ENCODE peak calls at places on chromosomes 4 and X, in six cellular contexts. D is A549, C is OCI-LY7, Q is kidney epithelial cell, S is fibroblast of lung, P is AG04449. O is an unnamed sample.

GRCh38 chrX:32778965-32779364 is 432.4 kb downstream of the DMD start:
- DNase-seq in D (no peak), C (no peak), Q (no peak), S (no peak), P (no peak), O (no peak)

GRCh38 chr4:21948347-21949072 is at the start of gene KCNIP4:
- DNase-seq in D (no peak), C (no peak), Q (no peak), S (peak; percentile 46), P (no peak), O (peak; percentile 62)

GRCh38 chr4:43822621-43823020 is 626.0 kb downstream of the KCTD8 start:
- DNase-seq in D (no peak), C (no peak), Q (no peak), S (no peak), P (no peak), O (no peak)

GRCh38 chr4:5988086-5988845 is 30.0 kb downstream of the C4orf50 start:
- DNase-seq in D (no peak), C (no peak), Q (no peak), S (no peak), P (no peak), O (no peak)

GRCh38 chr4:24856586-24856985 is 56.3 kb downstream of the CCDC149 start:
- DNase-seq in D (no peak), C (no peak), Q (no peak), S (peak; percentile 98), P (no peak), O (no peak)

GRCh38 chrX:103779156-103779555 is 2.5 kb downstream of the PLP1 start:
- DNase-seq in D (no peak), C (no peak), Q (no peak), S (peak; percentile 33), P (no peak), O (no peak)

GRCh38 chr4:29051381-29051965 is 1668.7 kb upstream of the PCDH7 start:
- DNase-seq in D (no peak), C (no peak), Q (no peak), S (no peak), P (no peak), O (no peak)

GRCh38 chrX:16785247-16786138 is 773 bp upstream of the TXLNG start:
- DNase-seq in D (no peak), C (peak; percentile 10), Q (no peak), S (no peak), P (no peak), O (peak; percentile 4)

GRCh38 chrX:152637649-152638442 is at the start of gene GABRQ:
- DNase-seq in D (peak; percentile 5), C (no peak), Q (no peak), S (peak; percentile 65), P (no peak), O (peak; percentile 69)

GRCh38 chr4:152149734-152150133 is 386.2 kb downstream of the FBXW7 start:
- DNase-seq in D (no peak), C (no peak), Q (no peak), S (no peak), P (no peak), O (no peak)

GRCh38 chr4:188127157-188127874 is 11.9 kb upstream of the TRIML1 start:
- DNase-seq in D (peak; percentile 44), C (no peak), Q (peak; percentile 87), S (peak; percentile 57), P (peak; percentile 49), O (no peak)

GRCh38 chr4:176400816-176401461 is 81.2 kb downstream of the SPCS3 start:
- DNase-seq in D (no peak), C (no peak), Q (no peak), S (peak; percentile 88), P (peak; percentile 21), O (no peak)

GRCh38 chr4:176927664-176928063 is 134.9 kb upstream of the VEGFC start:
- DNase-seq in D (no peak), C (no peak), Q (no peak), S (peak; percentile 76), P (peak; percentile 67), O (no peak)

GRCh38 chrX:108032944-108033343 is 11.9 kb upstream of the VSIG1 start:
- DNase-seq in D (no peak), C (no peak), Q (no peak), S (no peak), P (no peak), O (no peak)

GRCh38 chrX:42597481-42597880 is 180.5 kb downstream of the PPP1R2C start:
- DNase-seq in D (no peak), C (no peak), Q (no peak), S (no peak), P (no peak), O (no peak)

GRCh38 chr4:147578057-147578476 is 39.1 kb upstream of the TMEM184C start:
- DNase-seq in D (peak; percentile 77), C (no peak), Q (peak; percentile 95), S (peak; percentile 96), P (peak; percentile 84), O (no peak)

GRCh38 chr4:13989496-13989895 is 362.0 kb upstream of the BOD1L1 start:
- DNase-seq in D (no peak), C (no peak), Q (no peak), S (peak; percentile 60), P (no peak), O (no peak)

GRCh38 chr4:64022560-64022959 is 386.7 kb downstream of the TECRL start:
- DNase-seq in D (no peak), C (no peak), Q (no peak), S (no peak), P (no peak), O (no peak)

GRCh38 chrX:155877288-155877687 is 3.9 kb upstream of the VAMP7 start:
- DNase-seq in D (no peak), C (peak; percentile 12), Q (no peak), S (no peak), P (no peak), O (no peak)

GRCh38 chr4:111781611-111782010 is 363.6 kb upstream of the FAM241A start:
- DNase-seq in D (no peak), C (no peak), Q (no peak), S (peak; percentile 7), P (no peak), O (no peak)

GRCh38 chr4:152352645-152353116 is 183.2 kb downstream of the FBXW7 start:
- DNase-seq in D (peak; percentile 8), C (peak; percentile 8), Q (peak; percentile 91), S (peak; percentile 99), P (peak; percentile 94), O (peak; percentile 30)

GRCh38 chr4:55912249-55912648 is 36.5 kb upstream of the CEP135 start:
- DNase-seq in D (no peak), C (no peak), Q (no peak), S (no peak), P (no peak), O (no peak)

GRCh38 chr4:85005865-85006377 is 39.4 kb upstream of the WDFY3 start:
- DNase-seq in D (no peak), C (no peak), Q (peak; percentile 63), S (peak; percentile 86), P (peak; percentile 31), O (no peak)

GRCh38 chrX:80174925-80175574 is 160.5 kb downstream of the TBX22 start:
- DNase-seq in D (no peak), C (no peak), Q (no peak), S (no peak), P (no peak), O (no peak)

GRCh38 chr4:41418444-41418843 is 119.5 kb upstream of the LIMCH1 start:
- DNase-seq in D (no peak), C (no peak), Q (peak; percentile 66), S (peak; percentile 92), P (peak; percentile 9), O (no peak)

GRCh38 chr4:175339100-175339707 is 421.0 kb downstream of the ADAM29 start:
- DNase-seq in D (no peak), C (no peak), Q (no peak), S (peak; percentile 68), P (peak; percentile 14), O (no peak)

GRCh38 chrX:11406109-11406755 is 113.0 kb downstream of the AMELX start:
- DNase-seq in D (no peak), C (no peak), Q (no peak), S (peak; percentile 69), P (peak; percentile 16), O (no peak)

DNA sequence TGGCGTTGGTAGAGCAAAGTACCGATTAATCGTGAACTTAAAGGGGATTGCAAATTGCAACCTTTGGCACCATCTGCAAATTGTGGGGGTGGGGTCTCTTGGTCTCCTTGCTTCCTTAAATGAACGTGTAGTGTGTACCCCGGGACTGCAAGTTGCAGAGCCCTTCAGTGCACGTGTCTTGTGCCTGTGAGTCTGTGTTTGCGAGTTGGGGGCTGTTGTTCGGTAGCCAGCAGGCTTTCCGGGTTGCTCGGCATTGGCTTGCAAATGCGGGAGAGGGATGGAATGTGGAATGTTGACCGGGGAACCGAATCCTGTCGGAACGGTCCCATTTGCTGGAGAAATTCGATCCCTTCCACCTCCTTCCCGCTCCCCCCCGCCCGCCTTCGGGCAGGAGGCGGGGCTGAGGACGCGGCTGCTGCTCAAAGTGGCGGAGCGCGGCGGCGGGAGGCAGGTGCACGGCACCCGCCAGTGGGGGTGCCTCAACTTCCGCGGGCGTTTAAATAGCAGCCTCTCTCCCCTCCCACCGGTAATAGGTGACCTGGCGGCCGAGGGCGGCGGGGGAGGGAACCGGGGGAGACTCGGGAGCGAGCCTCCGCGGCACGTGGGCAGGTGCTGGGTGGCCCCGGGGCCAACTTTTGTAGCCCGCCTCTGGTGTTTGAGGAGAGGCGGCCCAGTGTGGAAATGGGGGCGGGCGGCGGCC is 1.5 kb downstream of the JADE1 start:
- DNase-seq in D (peak; percentile 60), C (peak; percentile 93), Q (no peak), S (peak; percentile 91), P (no peak), O (peak; percentile 79)
- TF ChIP-seq CTCF in D (no peak), C (no peak), Q (no peak), S (no peak), P (no peak), O (no peak)

DNA sequence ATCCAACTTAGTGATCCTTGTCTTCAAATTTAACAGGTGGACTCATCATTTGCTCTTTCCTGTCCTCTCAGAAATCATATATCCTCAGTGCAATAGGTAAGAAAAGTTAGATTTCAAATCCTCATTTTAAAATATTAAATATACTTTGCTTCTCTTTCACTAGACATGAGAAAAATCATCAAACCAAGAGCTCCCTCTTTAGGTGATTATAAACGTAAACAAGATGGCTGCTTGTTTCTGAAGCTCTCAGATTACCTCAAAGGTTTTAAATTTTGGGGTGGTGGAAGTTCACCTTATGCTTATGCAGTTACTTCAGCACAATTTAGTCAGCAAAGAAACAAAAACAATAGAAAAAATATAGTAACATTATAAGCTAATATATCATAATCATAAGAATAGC is 27.3 kb downstream of the CSN3 start:
- DNase-seq in D (no peak), C (no peak), Q (no peak), S (no peak), P (no peak), O (no peak)
- TF ChIP-seq CTCF in D (peak; percentile 11), C (peak; percentile 65), Q (peak; percentile 22), S (no peak), P (no peak), O (no peak)

DNA sequence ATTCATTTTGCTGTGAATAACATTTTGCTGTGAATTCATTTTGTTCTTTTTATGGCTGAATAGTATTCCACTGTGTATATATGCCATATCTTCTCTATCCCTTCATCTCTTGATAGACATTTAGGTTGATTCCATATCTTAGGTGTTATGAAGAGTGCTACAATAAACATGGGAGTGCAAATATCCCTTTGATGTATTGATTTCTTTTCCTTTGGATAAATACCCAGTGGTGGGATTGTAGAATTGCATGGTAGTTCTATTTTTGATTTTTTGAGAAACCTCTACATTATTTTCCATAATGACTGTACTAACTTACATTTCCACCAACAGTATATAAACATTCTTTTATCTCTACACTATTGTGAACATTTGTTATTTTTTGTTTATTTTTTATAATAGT is 555.9 kb downstream of the PDHA2 start:
- DNase-seq in D (no peak), C (no peak), Q (no peak), S (no peak), P (no peak), O (no peak)
- TF ChIP-seq CTCF in D (no peak), C (no peak), Q (no peak), S (no peak), P (no peak), O (peak; percentile 36)

GRCh38 chrX:100654256-100654655 is 10.3 kb downstream of the SRPX2 start:
- DNase-seq in D (peak; percentile 18), C (peak; percentile 3), Q (no peak), S (no peak), P (no peak), O (no peak)
- TF ChIP-seq CTCF in D (peak; percentile 38), C (peak; percentile 57), Q (peak; percentile 22), S (no peak), P (peak; percentile 14), O (no peak)